ENCODE peak calls at places on chromosomes 11 and 22, in five cellular contexts. L is lower leg skin, W is prostate gland, F is astrocyte of the spinal cord, N is heart right ventricle. E is an unnamed sample.

GRCh38 chr11:94132152-94132558 is 3.5 kb downstream of the PANX1 start:
- DNase-seq in F (peak), W (no peak), N (peak), L (no peak), E (peak)

GRCh38 chr22:48263431-48263765 is 1500.9 kb downstream of the TBC1D22A start:
- DNase-seq in W (no peak), F (no peak), L (peak), N (no peak), E (no peak)

GRCh38 chr11:111512296-111513239 is at the start of gene BTG4:
- DNase-seq in L (no peak), W (no peak), N (no peak), F (no peak), E (no peak)

GRCh38 chr22:46763051-46763705 is 728 bp downstream of the TBC1D22A start:
- DNase-seq in L (peak), W (no peak), N (peak), F (peak), E (peak)

GRCh38 chr22:46076651-46077339 is 73.5 kb upstream of the PPARA start:
- DNase-seq in N (no peak), L (peak), F (no peak), W (peak), E (peak)

GRCh38 chr11:34348919-34349318 is 8.9 kb downstream of the ABTB2 start:
- DNase-seq in N (no peak), L (no peak), W (no peak), F (no peak), E (no peak)

GRCh38 chr11:67345247-67345948 is 7.9 kb downstream of the POLD4 start:
- DNase-seq in N (no peak), F (no peak), L (no peak), W (peak), E (no peak)

GRCh38 chr11:38718049-38718448 is 2120.0 kb upstream of the RAG2 start:
- DNase-seq in F (no peak), L (no peak), N (no peak), W (no peak), E (peak)

GRCh38 chr11:6611092-6612007 is 666 bp downstream of the TAF10 start:
- DNase-seq in W (no peak), L (peak), F (peak), N (peak), E (peak)

GRCh38 chr11:129968611-129969419 is 33.8 kb downstream of the PRDM10 start:
- DNase-seq in F (no peak), L (peak), N (no peak), W (no peak), E (no peak)

GRCh38 chr22:29773233-29773632 is 6.1 kb downstream of the UQCR10 start:
- DNase-seq in L (no peak), F (peak), W (no peak), N (no peak), E (peak)

GRCh38 chr11:37320921-37321320 is 722.9 kb upstream of the RAG2 start:
- DNase-seq in N (no peak), F (peak), W (no peak), L (no peak), E (no peak)

GRCh38 chr11:75351541-75352416 is at the start of gene ARRB1:
- DNase-seq in W (no peak), F (no peak), L (peak), N (peak), E (peak)

GRCh38 chr22:46976130-46976529 is 213.7 kb downstream of the TBC1D22A start:
- DNase-seq in N (no peak), W (no peak), F (no peak), L (peak), E (no peak)

GRCh38 chr11:33674035-33674814 is 26.4 kb downstream of the C11orf91 start:
- DNase-seq in F (peak), W (no peak), N (no peak), L (no peak), E (peak)

GRCh38 chr11:64598106-64598796 is 7.2 kb downstream of the SLC22A12 start:
- DNase-seq in F (no peak), N (no peak), L (no peak), W (no peak), E (no peak)

GRCh38 chr22:50444663-50445062 is 30.2 kb downstream of the SBF1 start:
- DNase-seq in L (no peak), N (no peak), F (peak), W (no peak), E (peak)

GRCh38 chr11:10604340-10604748 is 35.9 kb upstream of the LYVE1 start:
- DNase-seq in N (no peak), W (no peak), F (no peak), L (no peak), E (peak)

GRCh38 chr11:41784513-41785335 is 325.3 kb upstream of the LRRC4C start:
- DNase-seq in F (peak), W (no peak), N (no peak), L (no peak), E (no peak)

DNA sequence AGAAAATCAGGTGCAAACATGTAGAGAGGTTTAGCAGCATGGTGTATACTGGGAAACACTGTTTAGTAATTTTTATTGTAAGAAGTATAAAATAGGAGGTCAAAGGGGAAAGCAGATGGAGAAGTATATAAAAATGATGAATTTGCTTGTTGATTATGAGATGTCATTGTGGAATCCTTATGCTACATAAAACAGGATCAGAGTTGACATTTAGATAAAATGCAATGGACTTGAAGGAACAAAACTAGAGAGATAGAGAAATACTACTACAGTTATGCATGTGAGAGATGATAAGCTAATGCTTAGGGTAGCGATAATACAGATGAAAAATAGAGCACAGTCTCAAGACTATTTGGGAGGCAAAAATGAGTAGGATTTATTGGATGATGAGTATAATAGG is 191.9 kb upstream of the CTSC start:
- DNase-seq in F (no peak), W (no peak), L (no peak), N (no peak), E (no peak)
- TF ChIP-seq CTCF in F (no peak), W (no peak), L (no peak), N (no peak), E (no peak)

GRCh38 chr11:2827256-2827655 is 58.3 kb downstream of the CDKN1C start:
- DNase-seq in F (peak), W (no peak), L (no peak), N (no peak), E (no peak)

GRCh38 chr11:2825261-2825885 is 60.2 kb downstream of the CDKN1C start:
- DNase-seq in N (peak), W (peak), F (peak), L (peak), E (peak)

GRCh38 chr11:2826679-2827056 is 58.9 kb downstream of the CDKN1C start:
- DNase-seq in W (no peak), N (no peak), F (no peak), L (no peak), E (no peak)

GRCh38 chr11:2824851-2825250 is 60.7 kb downstream of the CDKN1C start:
- DNase-seq in F (no peak), N (no peak), W (no peak), L (no peak), E (no peak)

GRCh38 chr11:2825886-2826678 is 59.5 kb downstream of the CDKN1C start:
- DNase-seq in W (peak), L (peak), F (peak), N (peak), E (peak)
- H3K4me3 ChIP-seq in W (no peak), L (no peak), F (no peak), N (no peak), E (no peak)

GRCh38 chr11:88195908-88196307 is 20.7 kb upstream of the RAB38 start:
- DNase-seq in W (no peak), N (no peak), F (no peak), L (no peak), E (no peak)
- TF ChIP-seq CTCF in W (no peak), N (no peak), F (no peak), L (no peak), E (no peak)

GRCh38 chr22:38035530-38035885 is 21.7 kb upstream of the PICK1 start:
- DNase-seq in F (no peak), W (no peak), L (no peak), N (no peak), E (no peak)

GRCh38 chr22:38034884-38035529 is 22.2 kb upstream of the PICK1 start:
- DNase-seq in F (no peak), N (no peak), L (no peak), W (no peak), E (no peak)

GRCh38 chr22:38032681-38033521 is 24.3 kb upstream of the PICK1 start:
- DNase-seq in L (no peak), F (peak), N (no peak), W (no peak), E (peak)

GRCh38 chr22:38033522-38034277 is 23.5 kb upstream of the PICK1 start:
- DNase-seq in F (no peak), L (no peak), N (no peak), W (no peak), E (no peak)

DNA sequence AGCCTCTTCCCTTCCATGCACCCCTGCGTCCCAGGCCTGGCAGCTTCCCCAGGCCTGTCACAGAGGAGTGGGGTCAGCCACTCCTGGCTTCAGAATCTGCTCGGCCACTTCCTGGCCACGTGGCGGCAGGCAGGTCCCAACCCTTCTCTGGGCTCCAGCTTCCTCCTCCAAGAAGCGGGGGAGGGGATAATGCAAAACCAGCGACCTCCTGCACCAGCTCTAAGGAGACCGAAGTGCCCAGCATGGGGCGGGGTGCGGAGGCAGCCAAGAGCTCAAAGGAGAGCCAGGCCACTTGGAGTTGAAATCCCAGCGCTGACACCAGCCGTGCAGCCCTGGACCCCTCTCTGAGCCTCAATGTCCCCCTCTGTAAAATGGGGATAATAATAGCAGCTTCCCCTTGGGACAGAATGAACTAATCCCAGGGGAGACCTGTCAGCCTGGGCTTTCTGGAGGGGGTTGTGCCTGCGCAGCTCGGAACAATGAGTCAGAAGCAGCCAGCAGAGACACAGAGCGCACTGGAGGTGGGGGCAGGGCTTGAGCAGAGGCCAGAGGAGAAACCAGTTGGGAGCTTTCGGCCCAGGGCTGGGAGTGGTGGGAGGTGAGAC is 22.8 kb upstream of the PICK1 start:
- DNase-seq in L (no peak), F (peak), N (peak), W (peak), E (peak)
- H3K4me3 ChIP-seq in L (no peak), F (no peak), N (no peak), W (no peak), E (no peak)

GRCh38 chr22:20762233-20762796 is 11.6 kb upstream of the SERPIND1 start:
- DNase-seq in L (no peak), W (no peak), F (no peak), N (no peak), E (no peak)

GRCh38 chr22:20760084-20760483 is 13.8 kb upstream of the SERPIND1 start:
- DNase-seq in W (no peak), L (no peak), N (no peak), F (no peak), E (no peak)

GRCh38 chr22:20756846-20757245 is 17.1 kb upstream of the SERPIND1 start:
- DNase-seq in W (no peak), N (no peak), F (no peak), L (no peak), E (no peak)

GRCh38 chr22:20761536-20761935 is 12.4 kb upstream of the SERPIND1 start:
- DNase-seq in F (no peak), N (no peak), W (no peak), L (no peak), E (no peak)

DNA sequence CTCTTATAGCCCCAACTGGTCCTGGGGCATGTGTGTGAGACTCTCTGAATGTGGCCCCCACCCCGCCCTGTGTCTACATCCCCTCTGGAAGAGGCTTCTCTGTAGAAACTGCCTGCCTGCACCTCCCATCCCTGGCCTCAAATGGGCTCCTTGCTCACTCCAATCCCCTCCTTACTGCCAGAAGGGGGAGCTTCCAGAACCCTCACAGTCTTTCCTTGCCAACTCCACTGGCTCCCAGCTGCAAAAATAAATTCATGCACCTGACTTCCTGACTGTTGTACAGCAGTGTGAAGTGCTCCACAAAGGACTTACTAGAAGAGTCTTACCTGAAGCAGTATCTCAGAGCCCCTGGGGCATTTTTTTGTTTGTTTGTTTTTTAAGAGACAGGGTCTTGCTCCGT is 15.2 kb upstream of the SERPIND1 start:
- DNase-seq in N (no peak), F (no peak), W (no peak), L (no peak), E (no peak)
- TF ChIP-seq CTCF in N (no peak), F (peak), W (no peak), L (no peak), E (peak)

E was measured in choroid plexus epithelial cell.